ENCODE peak calls at places on chromosomes 3 and 15, in four cellular contexts. U, W, A and K are unnamed samples.
A peak's percentile ranks its signal among the peaks of the same experiment; 100 is the strongest.

GRCh38 chr3:141240290-141241247 is 8.9 kb downstream of the PXYLP1 start:
- DNase-seq in U (no peak), W (no peak), A (no peak), K (no peak)

GRCh38 chr15:59282515-59283337 is 76.1 kb downstream of the LDHAL6B start:
- DNase-seq in U (no peak), W (no peak), A (no peak), K (no peak)

GRCh38 chr15:96764501-96764900 is 434.0 kb downstream of the NR2F2 start:
- DNase-seq in U (no peak), W (no peak), A (no peak), K (no peak)

GRCh38 chr15:33638439-33638838 is 327.7 kb downstream of the RYR3 start:
- DNase-seq in U (no peak), W (no peak), A (no peak), K (no peak)

GRCh38 chr15:56832125-56832524 is 86.3 kb upstream of the TCF12 start:
- DNase-seq in U (no peak), W (peak; percentile 61), A (no peak), K (no peak)

GRCh38 chr3:119318871-119319270 is 24.7 kb downstream of the ARHGAP31 start:
- DNase-seq in U (no peak), W (no peak), A (no peak), K (no peak)

GRCh38 chr15:78540955-78541743 is 905 bp downstream of the PSMA4 start:
- DNase-seq in U (no peak), W (no peak), A (no peak), K (no peak)

GRCh38 chr3:27289769-27290413 is 79.3 kb downstream of the NEK10 start:
- DNase-seq in U (no peak), W (no peak), A (peak; percentile 23), K (no peak)

GRCh38 chr3:128068156-128068620 is 16.0 kb downstream of the SEC61A1 start:
- DNase-seq in U (peak; percentile 67), W (no peak), A (no peak), K (peak; percentile 40)

GRCh38 chr3:197516517-197516889 is 39.3 kb downstream of the BDH1 start:
- DNase-seq in U (no peak), W (no peak), A (peak; percentile 98), K (no peak)

GRCh38 chr3:181488536-181488935 is 223.2 kb upstream of the SOX2 start:
- DNase-seq in U (no peak), W (no peak), A (no peak), K (no peak)

GRCh38 chr3:141441381-141442365 is 45.2 kb upstream of the RASA2 start:
- DNase-seq in U (peak; percentile 76), W (peak; percentile 74), A (peak; percentile 49), K (peak; percentile 55)

GRCh38 chr3:16056210-16056607 is 118.3 kb upstream of the GALNT15 start:
- DNase-seq in U (no peak), W (peak; percentile 12), A (peak; percentile 28), K (no peak)

GRCh38 chr15:31405200-31405929 is 78.7 kb downstream of the KLF13 start:
- DNase-seq in U (no peak), W (no peak), A (no peak), K (no peak)

GRCh38 chr3:38477839-38478450 is 18.2 kb upstream of the EXOG start:
- DNase-seq in U (no peak), W (no peak), A (no peak), K (no peak)

GRCh38 chr3:156750191-156750873 is 75.8 kb upstream of the LEKR1 start:
- DNase-seq in U (no peak), W (no peak), A (no peak), K (peak; percentile 14)

GRCh38 chr3:107627962-107628542 is 105.3 kb downstream of the BBX start:
- DNase-seq in U (no peak), W (no peak), A (no peak), K (no peak)

GRCh38 chr15:41512512-41513281 is 930 bp downstream of the LTK start:
- DNase-seq in U (peak; percentile 26), W (peak; percentile 23), A (no peak), K (peak; percentile 56)

GRCh38 chr3:59872121-59872520 is 822.3 kb upstream of the CFAP20DC start:
- DNase-seq in U (no peak), W (no peak), A (no peak), K (no peak)

GRCh38 chr15:45328663-45329062 is 49.7 kb downstream of the GATM start:
- DNase-seq in U (no peak), W (no peak), A (peak; percentile 6), K (no peak)

GRCh38 chr3:46372492-46373359 is 2.0 kb downstream of the CCR5 start:
- DNase-seq in U (no peak), W (no peak), A (peak; percentile 35), K (no peak)

GRCh38 chr3:8625991-8626390 is 18.6 kb downstream of the SSUH2 start:
- DNase-seq in U (no peak), W (no peak), A (no peak), K (no peak)

GRCh38 chr15:75061272-75061671 is 37.9 kb downstream of the PPCDC start:
- DNase-seq in U (no peak), W (no peak), A (no peak), K (no peak)

GRCh38 chr3:20145874-20146273 is 40.1 kb downstream of the SGO1 start:
- DNase-seq in U (no peak), W (no peak), A (no peak), K (no peak)

GRCh38 chr3:124282751-124283643 is 291.1 kb upstream of the ROPN1 start:
- DNase-seq in U (no peak), W (no peak), A (no peak), K (no peak)

GRCh38 chr15:91609231-91609630 is 244.3 kb upstream of the SLCO3A1 start:
- DNase-seq in U (no peak), W (no peak), A (peak; percentile 38), K (no peak)

GRCh38 chr3:147119346-147119745 is 287.0 kb downstream of the ZIC4 start:
- DNase-seq in U (no peak), W (no peak), A (no peak), K (no peak)

GRCh38 chr3:76552653-76553052 is 487.2 kb upstream of the ROBO2 start:
- DNase-seq in U (no peak), W (no peak), A (peak; percentile 4), K (no peak)

GRCh38 chr15:95446854-95447253 is 883.6 kb upstream of the NR2F2 start:
- DNase-seq in U (no peak), W (no peak), A (no peak), K (no peak)

GRCh38 chr3:52374173-52374572 is 58.1 kb downstream of the DNAH1 start:
- DNase-seq in U (no peak), W (no peak), A (no peak), K (no peak)

GRCh38 chr15:63089260-63090043 is 32.2 kb upstream of the LACTB start:
- DNase-seq in U (peak; percentile 12), W (peak; percentile 61), A (no peak), K (no peak)

GRCh38 chr3:14042680-14043079 is 82.0 kb downstream of the CHCHD4 start:
- DNase-seq in U (no peak), W (no peak), A (peak; percentile 40), K (no peak)

DNA sequence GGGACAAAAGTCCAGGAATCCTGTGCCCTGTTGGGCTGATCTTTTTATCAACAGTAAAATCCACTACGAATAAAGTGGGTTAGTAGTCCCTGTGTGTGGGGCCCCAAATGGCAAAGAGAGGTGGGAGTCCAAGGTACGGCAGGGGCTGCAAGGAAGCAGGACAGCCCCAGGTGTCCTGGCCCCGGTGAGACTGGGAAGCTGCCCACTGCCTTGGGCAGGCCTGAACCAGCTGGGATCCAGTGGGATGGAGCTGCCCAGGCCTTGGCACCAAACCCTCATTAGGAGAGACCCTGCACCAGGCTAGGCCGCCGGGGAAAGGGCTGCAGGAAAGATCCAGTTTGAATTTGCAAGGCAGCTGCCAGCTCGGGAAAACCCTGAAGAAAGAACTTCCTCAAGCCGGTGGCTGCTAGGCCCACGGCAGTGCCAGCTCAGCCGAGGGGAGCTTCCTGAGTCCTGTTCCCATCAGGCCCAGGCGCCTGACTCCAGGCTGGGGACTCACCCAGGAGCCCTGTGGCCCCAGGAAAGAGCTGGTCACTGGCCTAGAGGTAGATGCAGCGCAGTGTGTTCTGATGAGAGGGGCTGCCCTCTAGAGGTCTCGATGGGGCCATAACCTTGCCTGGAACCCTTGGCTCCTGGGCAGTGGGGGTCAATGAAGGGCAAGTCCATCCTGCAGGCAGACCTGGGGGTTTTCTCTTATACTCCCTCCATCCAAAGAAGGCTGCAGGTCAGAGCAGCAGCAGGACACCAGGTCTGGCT is 14.4 kb upstream of the GNAI2 start:
- DNase-seq in U (peak; percentile 29), W (no peak), A (no peak), K (no peak)
- TF ChIP-seq CTCF in U (no peak), W (no peak), A (no peak), K (no peak)

DNA sequence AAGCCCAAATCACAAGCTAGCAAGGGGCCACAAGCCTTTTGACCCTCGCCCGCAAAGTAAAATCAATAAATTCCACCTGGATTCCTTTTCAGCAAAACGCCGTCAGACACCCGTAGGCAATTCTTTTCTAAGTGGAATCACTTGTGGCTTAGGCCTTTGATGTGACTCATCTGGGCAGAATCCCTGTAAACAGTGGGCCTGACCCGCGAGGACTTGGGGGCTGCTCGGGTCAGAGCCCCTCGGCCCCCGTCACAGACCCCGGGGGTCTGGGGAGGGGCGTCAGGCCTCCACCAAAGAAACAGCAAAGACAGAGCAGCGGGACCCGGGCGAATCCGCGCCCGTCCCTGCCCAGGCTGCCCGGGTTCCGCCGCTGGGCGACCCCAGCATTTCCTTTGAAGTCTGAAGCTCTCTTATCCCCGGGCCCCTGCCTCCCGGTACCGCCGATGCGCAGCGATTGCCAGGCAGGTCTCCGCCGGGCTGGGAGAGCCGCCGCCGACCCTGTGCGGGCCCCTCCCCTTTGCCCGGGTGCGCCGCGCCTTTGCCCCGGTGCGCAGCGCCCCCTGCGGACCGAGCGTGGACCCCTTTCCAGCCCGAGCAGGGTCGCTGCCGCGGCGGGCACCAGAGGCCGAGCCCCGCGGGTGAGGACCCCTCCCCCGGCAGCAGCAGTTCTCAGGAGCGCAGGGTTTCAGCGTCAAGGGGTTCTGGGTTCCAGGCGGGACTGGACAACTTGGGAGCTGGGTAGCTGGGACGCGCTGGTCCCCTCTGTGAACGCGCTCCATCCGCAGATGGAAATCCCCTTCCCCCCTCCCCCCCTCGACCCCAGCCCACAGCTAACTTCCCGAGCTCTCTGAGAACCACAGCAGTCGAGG is 178.3 kb downstream of the UACA start:
- DNase-seq in U (peak; percentile 80), W (peak; percentile 5), A (peak; percentile 46), K (peak; percentile 85)
- TF ChIP-seq CTCF in U (peak; percentile 83), W (no peak), A (peak; percentile 69), K (peak; percentile 62)

GRCh38 chr3:152123457-152123856 is 145.3 kb upstream of the MBNL1 start:
- DNase-seq in U (no peak), W (no peak), A (no peak), K (no peak)
- TF ChIP-seq CTCF in U (no peak), W (no peak), A (peak; percentile 10), K (no peak)

GRCh38 chr15:94383041-94383440 is 151.7 kb downstream of the MCTP2 start:
- DNase-seq in U (no peak), W (no peak), A (no peak), K (no peak)
- TF ChIP-seq CTCF in U (no peak), W (no peak), A (no peak), K (no peak)

DNA sequence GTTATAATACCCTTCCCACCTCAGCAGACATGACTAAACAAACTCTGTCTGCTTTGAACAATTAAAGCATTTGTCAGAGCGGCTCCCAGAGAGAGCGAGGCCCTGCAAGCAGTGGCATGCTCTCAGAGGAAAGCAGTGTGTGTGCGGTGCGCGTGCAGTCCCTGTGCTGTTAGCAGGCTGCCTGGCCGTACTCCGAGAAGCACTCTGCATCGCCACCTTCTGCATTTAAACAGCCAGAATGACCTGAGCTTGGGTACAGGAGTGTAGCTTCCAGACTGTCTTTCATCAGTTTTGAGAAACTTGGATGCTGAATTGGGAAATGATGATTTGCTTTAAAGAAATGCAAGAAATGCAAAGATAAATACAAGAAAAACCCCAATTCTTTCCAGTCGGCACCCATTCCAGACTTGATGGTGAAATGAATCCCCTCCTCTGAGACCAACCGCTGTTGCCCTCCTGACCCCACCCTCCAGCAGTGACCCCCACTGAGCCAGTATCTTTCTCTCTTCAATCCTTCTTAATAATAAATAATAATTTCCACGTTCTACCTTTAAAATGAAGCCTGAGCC is 113.5 kb downstream of the VGLL4 start:
- DNase-seq in U (no peak), W (peak; percentile 87), A (peak; percentile 98), K (peak; percentile 33)
- TF ChIP-seq CTCF in U (no peak), W (no peak), A (peak; percentile 80), K (no peak)